ENCODE peak calls at places on chromosome 3, in six cellular contexts. F is mammary epithelial cell; B is colonic mucosa; K is esophagus squamous epithelium; Y is astrocyte of the spinal cord; E is CD8-positive, alpha-beta T cell. N is an unnamed sample.

GRCh38 chr3:60555704-60556340 is 695.4 kb downstream of the FHIT start:
- DNase-seq in Y (peak), K (no peak), F (peak), E (no peak), B (no peak), N (no peak)

GRCh38 chr3:97863025-97863424 is 41.2 kb downstream of the CRYBG3 start:
- DNase-seq in B (no peak), F (peak), Y (peak), K (no peak), E (no peak), N (no peak)

GRCh38 chr3:177752841-177753240 is 555.6 kb upstream of the TBL1XR1 start:
- DNase-seq in Y (no peak), B (no peak), F (no peak), E (no peak), K (no peak), N (no peak)

GRCh38 chr3:5188419-5189405 is 1.2 kb downstream of the EDEM1 start:
- DNase-seq in E (peak), Y (peak), K (no peak), F (peak), B (peak), N (no peak)

GRCh38 chr3:16861432-16861831 is 23.3 kb upstream of the PLCL2 start:
- DNase-seq in K (no peak), B (no peak), E (no peak), Y (no peak), F (no peak), N (no peak)

GRCh38 chr3:39541917-39542329 is 74.4 kb downstream of the MOBP start:
- DNase-seq in E (no peak), B (no peak), K (no peak), F (no peak), Y (peak), N (no peak)

GRCh38 chr3:134294302-134294925 is 43.8 kb upstream of the RYK start:
- DNase-seq in E (peak), Y (no peak), B (no peak), F (peak), K (no peak), N (no peak)

GRCh38 chr3:175009294-175009693 is 150.2 kb downstream of the NAALADL2 start:
- DNase-seq in K (no peak), Y (no peak), E (no peak), F (no peak), B (no peak), N (no peak)

GRCh38 chr3:151852074-151852811 is 21.2 kb upstream of the SUCNR1 start:
- DNase-seq in K (no peak), F (no peak), B (no peak), Y (no peak), E (no peak), N (no peak)

GRCh38 chr3:148937477-148937876 is 53.9 kb upstream of the GYG1 start:
- DNase-seq in B (no peak), K (no peak), E (no peak), Y (peak), F (no peak), N (no peak)

DNA sequence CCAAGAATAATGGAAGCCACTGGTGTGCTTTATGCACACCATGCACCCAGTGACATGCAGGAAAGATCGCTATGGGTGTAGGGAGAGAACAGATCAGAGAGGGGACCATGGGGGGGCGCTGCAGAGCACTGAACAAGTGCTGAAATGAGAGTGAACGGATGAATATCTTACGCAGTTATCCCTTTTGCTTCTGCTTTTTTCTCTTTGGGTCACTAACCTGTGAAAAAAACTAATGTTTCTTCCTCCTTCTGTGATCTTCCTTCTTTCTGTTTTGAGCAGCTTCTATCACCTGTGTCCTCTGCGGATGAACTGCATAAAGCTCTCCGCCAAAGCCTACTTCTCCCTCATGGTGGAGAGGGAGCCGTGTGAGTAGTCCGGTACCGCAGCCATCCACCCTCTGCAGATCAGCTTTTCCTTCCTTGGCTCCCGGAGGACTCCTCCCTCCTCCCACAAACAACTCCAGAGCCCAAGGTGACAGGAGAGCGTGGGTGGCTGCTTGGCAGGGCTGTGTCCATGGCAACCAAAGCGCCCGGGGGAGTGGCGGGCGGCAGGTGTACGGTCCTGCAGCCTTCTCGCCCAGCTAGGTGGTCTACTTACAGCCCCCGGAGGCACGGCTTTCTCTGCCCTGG is 106.2 kb downstream of the DGKG start:
- DNase-seq in F (peak), B (no peak), K (no peak), E (no peak), Y (no peak), N (no peak)
- TF ChIP-seq CTCF in F (peak), B (no peak), K (peak), E (no peak), Y (peak), N (peak)

DNA sequence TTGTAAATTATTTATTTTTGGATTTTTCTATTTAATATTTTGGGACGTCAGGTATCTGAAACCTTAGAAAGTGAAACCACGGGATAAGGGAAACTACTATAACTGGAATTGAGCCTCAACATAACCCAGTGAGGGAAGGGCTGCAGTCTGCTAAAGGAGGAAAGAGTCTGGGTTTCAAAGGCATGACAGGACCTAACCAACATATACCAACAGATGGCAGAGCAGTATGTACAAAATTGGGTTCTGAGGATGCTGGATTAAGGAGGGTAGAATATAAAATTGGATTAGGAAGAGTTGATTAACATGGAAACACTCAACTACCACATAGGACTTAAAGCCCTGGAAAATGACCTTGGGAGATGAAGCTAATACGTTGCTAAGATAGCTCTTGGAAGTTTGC is 603.5 kb downstream of the MECOM start:
- DNase-seq in K (no peak), F (no peak), Y (no peak), B (no peak), E (no peak), N (no peak)
- TF ChIP-seq CTCF in K (no peak), F (peak), Y (no peak), B (no peak), E (no peak), N (peak)

GRCh38 chr3:127258733-127259132 is 29.1 kb downstream of the PRR20G start:
- DNase-seq in Y (no peak), F (no peak), B (no peak), K (no peak), E (no peak), N (no peak)

GRCh38 chr3:127256872-127257271 is 31.0 kb downstream of the PRR20G start:
- DNase-seq in B (no peak), Y (no peak), E (no peak), K (no peak), F (no peak), N (no peak)

GRCh38 chr3:127255516-127255915 is 32.3 kb downstream of the PRR20G start:
- DNase-seq in F (no peak), Y (no peak), E (no peak), B (no peak), K (no peak), N (no peak)

GRCh38 chr3:127256138-127256537 is 31.7 kb downstream of the PRR20G start:
- DNase-seq in B (no peak), K (no peak), F (no peak), Y (no peak), E (no peak), N (no peak)

DNA sequence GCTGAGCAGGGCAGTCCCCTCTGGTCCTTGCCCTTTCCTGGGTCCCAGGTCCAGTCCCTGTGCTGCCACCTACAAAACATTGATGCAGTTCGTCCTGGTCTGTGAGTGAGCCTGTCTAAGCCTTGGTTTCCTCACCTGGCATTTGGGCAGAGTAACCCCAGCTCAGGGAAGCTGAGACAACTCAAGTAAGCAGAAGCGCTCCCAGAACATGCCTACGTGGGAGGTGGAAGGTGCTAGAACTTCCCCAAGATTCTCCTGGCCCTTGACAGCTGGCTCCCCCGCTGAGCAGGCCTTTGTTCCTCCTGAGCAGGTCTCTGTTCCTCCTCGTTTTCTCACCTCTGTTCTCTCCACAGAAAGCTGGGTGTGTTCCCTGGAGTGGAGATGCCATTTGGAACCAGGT is 30.5 kb downstream of the PRR20G start:
- DNase-seq in F (no peak), B (no peak), E (no peak), K (no peak), Y (no peak), N (no peak)
- TF ChIP-seq CTCF in F (no peak), B (no peak), E (no peak), K (no peak), Y (no peak), N (no peak)

DNA sequence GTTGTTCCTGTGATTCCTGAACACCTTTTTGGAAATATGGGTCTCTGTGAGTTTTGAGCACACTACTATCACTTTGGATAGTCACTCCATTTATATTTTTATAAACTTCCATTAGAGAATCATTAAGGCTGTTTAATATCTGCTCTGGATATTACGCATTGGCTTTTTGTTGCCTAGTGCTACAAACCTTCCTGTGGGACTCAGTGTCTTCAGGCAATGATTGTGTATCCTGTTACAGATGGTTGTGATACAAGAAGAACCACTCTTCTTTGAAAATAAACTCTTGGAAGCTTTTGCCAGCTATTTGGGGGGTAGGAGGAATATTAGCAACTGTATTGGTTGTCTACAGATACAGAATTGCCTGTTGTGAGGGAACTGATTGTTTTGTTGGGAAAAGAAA is 15.6 kb downstream of the GCSAM start:
- DNase-seq in B (no peak), K (no peak), F (no peak), E (no peak), Y (no peak), N (no peak)
- TF ChIP-seq CTCF in B (no peak), K (no peak), F (no peak), E (no peak), Y (no peak), N (no peak)

GRCh38 chr3:44446929-44447328 is 30.5 kb downstream of the ZNF445 start:
- DNase-seq in E (no peak), B (no peak), F (no peak), Y (no peak), K (no peak), N (no peak)
- TF ChIP-seq CTCF in E (no peak), B (no peak), F (no peak), Y (no peak), K (no peak), N (no peak)

DNA sequence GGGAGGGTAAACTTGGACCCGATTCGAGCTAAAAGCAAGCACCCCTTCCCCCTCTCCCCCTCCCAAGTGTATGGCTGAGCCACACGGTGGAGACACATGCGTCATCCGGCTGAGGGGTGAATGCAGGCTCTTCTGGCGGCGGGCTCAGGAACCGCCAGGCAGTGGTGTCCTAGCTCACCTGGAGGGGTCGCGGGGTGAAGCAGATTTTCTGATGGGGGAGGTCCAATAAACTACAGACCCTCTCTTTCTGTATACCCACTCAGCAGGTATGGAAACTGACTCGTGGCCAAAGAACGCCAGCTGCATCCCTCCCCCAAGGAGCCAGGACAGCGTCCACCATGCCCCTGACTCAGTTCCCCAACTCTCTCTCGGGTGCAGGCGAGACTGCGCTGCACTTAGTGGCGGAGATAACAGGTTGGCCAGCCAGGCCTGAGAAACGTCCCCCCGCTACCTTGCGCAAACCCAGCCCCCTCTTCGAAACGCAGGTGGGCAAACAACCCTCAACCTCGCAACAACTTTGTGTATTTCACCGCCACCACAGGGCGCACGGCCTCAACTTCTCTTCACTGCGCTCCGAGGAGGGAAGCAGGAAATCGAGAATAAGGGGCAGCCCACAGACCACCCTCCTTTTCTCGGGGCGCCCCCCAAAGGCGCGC is 1.3 kb downstream of the MAGI1 start:
- DNase-seq in F (peak), B (peak), Y (peak), K (no peak), E (no peak), N (no peak)
- TF ChIP-seq CTCF in F (peak), B (peak), Y (peak), K (no peak), E (no peak), N (peak)

GRCh38 chr3:110881069-110881468 is 190.5 kb upstream of the NECTIN3 start:
- DNase-seq in E (no peak), K (no peak), B (peak), F (peak), Y (peak), N (no peak)
- TF ChIP-seq CTCF in E (no peak), K (no peak), B (no peak), F (peak), Y (peak), N (peak)